ENCODE peak calls at places on chromosomes 6 and 20, in seven cellular contexts. N is GM03348; R is left ventricle myocardium inferior; O is memory B cell; M is brain microvascular endothelial cell; J is stimulated activated CD8-positive, alpha-beta memory T cell treated with anti-CD3 and anti-CD28 coated beads, Interleukin-12 subunit alpha, Interleukin-12 subunit beta, amount 100 ng/mL, for 4 hours; L is activated T-cell treated with anti-CD3 and anti-CD28 coated beads, Interleukin-2, amount 50 U/mL, for 1 hour. V is an unnamed sample.

GRCh38 chr20:47377122-47377722 is 20.7 kb upstream of the ZMYND8 start:
- DNase-seq in J (no peak), L (no peak), R (no peak), M (no peak), N (no peak), O (no peak), V (no peak)

GRCh38 chr6:117542493-117542892 is 59.8 kb downstream of the GOPC start:
- DNase-seq in N (no peak), L (no peak), M (no peak), O (no peak), R (no peak), J (no peak), V (no peak)

GRCh38 chr6:90860822-90861601 is 274.1 kb upstream of the MAP3K7 start:
- DNase-seq in L (no peak), O (no peak), M (no peak), N (no peak), J (no peak), R (no peak), V (no peak)

GRCh38 chr6:152086223-152086873 is 278.9 kb downstream of the ESR1 start:
- DNase-seq in N (no peak), L (no peak), O (no peak), R (no peak), M (no peak), J (no peak), V (no peak)

GRCh38 chr6:14796974-14797762 is 448.7 kb upstream of the JARID2 start:
- DNase-seq in L (no peak), J (no peak), M (no peak), R (no peak), O (no peak), N (peak; percentile 45), V (no peak)

GRCh38 chr6:140909156-140909555 is 1223.6 kb upstream of the GJE1 start:
- DNase-seq in J (no peak), M (peak; percentile 31), R (no peak), O (no peak), L (no peak), N (peak; percentile 24), V (no peak)

GRCh38 chr6:131292145-131292938 is 157.1 kb downstream of the AKAP7 start:
- DNase-seq in O (no peak), M (no peak), N (no peak), J (no peak), L (no peak), R (no peak), V (no peak)

GRCh38 chr6:34570066-34570833 is 14.1 kb upstream of the SPDEF start:
- DNase-seq in M (no peak), O (no peak), J (no peak), R (no peak), L (no peak), N (no peak), V (no peak)

GRCh38 chr6:84582997-84583396 is 181.4 kb downstream of the TBX18 start:
- DNase-seq in J (no peak), O (no peak), R (no peak), N (no peak), L (no peak), M (no peak), V (no peak)

GRCh38 chr20:31717478-31717946 is 5.2 kb downstream of the BCL2L1 start:
- DNase-seq in R (no peak), N (no peak), L (no peak), M (no peak), J (no peak), O (no peak), V (no peak)

GRCh38 chr6:89797317-89797716 is 22.3 kb downstream of the MDN1 start:
- DNase-seq in L (no peak), R (no peak), N (no peak), O (no peak), M (peak; percentile 84), J (no peak), V (no peak)

GRCh38 chr6:108622601-108623335 is 62.1 kb downstream of the FOXO3 start:
- DNase-seq in N (peak; percentile 82), L (no peak), O (no peak), J (no peak), M (peak; percentile 90), R (peak; percentile 33), V (no peak)

V was measured in aorta.